ENCODE peak calls at places on chromosomes 2 and 18, in seven cellular contexts. A is thoracic aorta; I is endodermal cell; V is astrocyte; R is CD4-positive, CD25-positive, alpha-beta regulatory T cell; U is naive thymus-derived CD4-positive, alpha-beta T cell; L is A549. B is an unnamed sample.

GRCh38 chr2:209495855-209496585 is 72.2 kb downstream of the MAP2 start:
- DNase-seq in L (peak; percentile 60), R (no peak), V (peak; percentile 99), A (peak; percentile 11), I (no peak), U (no peak), B (no peak)

GRCh38 chr2:218127929-218128455 is 2.2 kb downstream of the CXCR2 start:
- DNase-seq in L (no peak), R (no peak), A (no peak), U (no peak), I (no peak), V (no peak), B (no peak)

GRCh38 chr2:168514692-168515091 is 58.6 kb downstream of the CERS6 start:
- DNase-seq in I (no peak), L (no peak), R (no peak), A (no peak), V (no peak), U (no peak), B (no peak)

GRCh38 chr18:56036673-56037072 is 448.7 kb upstream of the TCF4 start:
- DNase-seq in U (no peak), V (no peak), L (no peak), I (no peak), A (no peak), R (no peak), B (no peak)

GRCh38 chr2:84879595-84880394 is 1.1 kb downstream of the TRABD2A start:
- DNase-seq in A (no peak), V (no peak), R (no peak), I (peak; percentile 78), L (no peak), U (peak; percentile 42), B (peak; percentile 73)

GRCh38 chr18:65762556-65762955 is 11.7 kb downstream of the CDH7 start:
- DNase-seq in A (no peak), R (no peak), V (no peak), I (no peak), U (no peak), L (no peak), B (no peak)

GRCh38 chr18:45071959-45072358 is 391.3 kb downstream of the SETBP1 start:
- DNase-seq in V (no peak), U (no peak), A (no peak), I (no peak), R (no peak), L (no peak), B (no peak)

GRCh38 chr2:1854747-1855146 is 110.4 kb upstream of the PXDN start:
- DNase-seq in L (peak; percentile 55), I (peak; percentile 90), R (no peak), A (no peak), V (peak; percentile 50), U (no peak), B (no peak)

GRCh38 chr2:231934441-231935206 is 8.4 kb upstream of the NPPC start:
- DNase-seq in R (no peak), A (no peak), V (no peak), U (no peak), I (no peak), L (no peak), B (no peak)

GRCh38 chr2:106831241-106831640 is 54.7 kb downstream of the ST6GAL2 start:
- DNase-seq in I (no peak), U (no peak), A (no peak), L (no peak), V (no peak), R (no peak), B (no peak)

GRCh38 chr18:55349685-55350084 is 238.3 kb downstream of the TCF4 start:
- DNase-seq in R (no peak), V (no peak), A (no peak), L (no peak), U (no peak), I (no peak), B (no peak)

GRCh38 chr18:79740741-79741700 is 56.7 kb upstream of the KCNG2 start:
- DNase-seq in A (no peak), I (no peak), U (no peak), L (no peak), V (no peak), R (no peak), B (peak; percentile 52)

GRCh38 chr2:208006833-208007232 is 18.5 kb downstream of the PLEKHM3 start:
- DNase-seq in L (no peak), V (peak; percentile 74), A (no peak), R (no peak), I (no peak), U (no peak), B (no peak)

GRCh38 chr18:7567487-7568425 is 640 bp downstream of the PTPRM start:
- DNase-seq in A (no peak), R (no peak), V (peak; percentile 65), L (no peak), I (peak; percentile 89), U (peak; percentile 22), B (peak; percentile 87)

GRCh38 chr2:178829299-178829698 is 22.1 kb upstream of the TTN start:
- DNase-seq in A (no peak), U (no peak), R (no peak), V (peak; percentile 17), L (no peak), I (no peak), B (no peak)

GRCh38 chr2:235347691-235348090 is 146.2 kb upstream of the AGAP1 start:
- DNase-seq in A (no peak), L (peak; percentile 59), V (peak; percentile 93), R (no peak), U (no peak), I (no peak), B (no peak)

GRCh38 chr2:234343297-234343696 is 153.6 kb downstream of the ARL4C start:
- DNase-seq in R (no peak), V (no peak), U (no peak), L (no peak), A (no peak), I (no peak), B (no peak)

GRCh38 chr18:76522104-76522503 is 27.1 kb upstream of the ZNF516 start:
- DNase-seq in R (no peak), U (no peak), I (peak; percentile 76), V (no peak), A (no peak), L (no peak), B (peak; percentile 35)

GRCh38 chr2:1883476-1883875 is 139.2 kb upstream of the PXDN start:
- DNase-seq in V (no peak), U (no peak), A (no peak), L (no peak), I (no peak), R (no peak), B (no peak)

DNA sequence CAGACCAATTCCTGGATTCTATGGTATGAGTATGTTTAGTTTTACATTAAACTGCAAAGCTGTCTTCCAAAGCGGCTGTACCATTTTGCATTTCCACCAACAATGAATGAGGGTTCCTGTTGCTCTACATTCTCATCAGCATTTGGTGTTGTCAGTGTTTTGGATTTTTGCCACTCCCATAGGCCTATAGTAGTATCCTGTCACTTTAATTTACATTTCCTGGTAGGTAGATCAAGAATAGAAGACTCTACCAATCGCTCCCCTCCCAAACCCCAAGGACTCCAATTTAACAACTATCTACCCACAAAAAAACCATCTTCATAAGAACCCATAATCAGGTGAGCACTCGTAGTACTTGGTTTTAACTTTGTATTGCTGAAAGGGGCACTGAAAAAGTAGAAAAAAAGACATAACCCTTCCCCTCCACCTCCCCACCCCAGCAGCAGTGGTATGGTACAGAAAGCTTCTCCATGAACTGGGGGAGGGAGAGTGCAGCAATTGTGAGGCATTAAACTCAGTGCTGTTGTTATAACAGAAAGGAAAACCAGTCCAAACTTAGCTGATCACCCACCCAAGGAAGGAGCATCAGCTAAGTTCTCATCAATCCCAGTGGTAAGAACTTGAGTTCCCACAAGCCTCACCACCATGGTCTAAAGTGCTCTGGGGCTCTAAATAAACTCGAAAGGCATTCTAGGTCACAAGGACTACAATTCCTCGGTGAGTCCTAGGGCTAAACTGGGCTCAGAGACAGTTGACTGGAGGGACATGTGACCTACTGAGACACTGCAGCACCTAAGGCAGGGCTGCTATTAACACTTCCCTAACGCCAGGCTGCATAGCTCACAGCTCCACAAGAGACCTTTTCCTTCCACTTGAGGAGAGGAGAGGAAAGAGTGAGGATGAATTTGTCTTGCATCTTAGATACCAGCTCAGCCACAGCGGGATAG is 35.5 kb upstream of the CYTIP start:
- DNase-seq in L (no peak), V (no peak), A (no peak), U (no peak), I (no peak), R (no peak), B (no peak)
- H3K4me1 ChIP-seq in L (no peaks in the 10 kb centered on the region), V (peaks cover 5% of the 10 kb centered on the region), A (no peaks in the 10 kb centered on the region), U (peaks cover 25% of the 10 kb centered on the region), I (no peaks in the 10 kb centered on the region), R (no peaks in the 10 kb centered on the region), B (no peaks in the 10 kb centered on the region)

GRCh38 chr18:23575309-23575651 is 11.0 kb downstream of the NPC1 start:
- DNase-seq in V (no peak), A (no peak), U (no peak), R (no peak), L (no peak), I (no peak), B (no peak)
- H3K4me1 ChIP-seq in V (peaks cover 9% of the 10 kb centered on the region), A (peaks cover 34% of the 10 kb centered on the region), U (peaks cover 17% of the 10 kb centered on the region), R (peaks cover 56% of the 10 kb centered on the region), L (peaks cover 16% of the 10 kb centered on the region), I (no peaks in the 10 kb centered on the region), B (peaks cover 6% of the 10 kb centered on the region)

GRCh38 chr2:222576390-222577081 is 79.4 kb downstream of the FARSB start:
- DNase-seq in U (no peak), L (no peak), R (no peak), I (no peak), V (no peak), A (no peak), B (no peak)

GRCh38 chr2:222572264-222572721 is 83.6 kb downstream of the FARSB start:
- DNase-seq in L (no peak), U (no peak), V (no peak), I (no peak), R (no peak), A (no peak), B (no peak)

GRCh38 chr2:222572761-222573174 is 83.1 kb downstream of the FARSB start:
- DNase-seq in I (no peak), A (no peak), L (no peak), R (no peak), U (no peak), V (peak; percentile 66), B (no peak)

GRCh38 chr2:222577341-222577740 is 78.6 kb downstream of the FARSB start:
- DNase-seq in R (no peak), U (no peak), I (no peak), V (no peak), A (no peak), L (no peak), B (no peak)

GRCh38 chr2:222575618-222576017 is 80.3 kb downstream of the FARSB start:
- DNase-seq in I (no peak), U (no peak), V (no peak), L (no peak), R (no peak), A (no peak), B (no peak)
- H3K4me1 ChIP-seq in I (no peaks in the 10 kb centered on the region), U (no peaks in the 10 kb centered on the region), V (peaks cover 7% of the 10 kb centered on the region), L (peaks cover 18% of the 10 kb centered on the region), R (no peaks in the 10 kb centered on the region), A (peaks cover 15% of the 10 kb centered on the region), B (peaks cover 5% of the 10 kb centered on the region)

DNA sequence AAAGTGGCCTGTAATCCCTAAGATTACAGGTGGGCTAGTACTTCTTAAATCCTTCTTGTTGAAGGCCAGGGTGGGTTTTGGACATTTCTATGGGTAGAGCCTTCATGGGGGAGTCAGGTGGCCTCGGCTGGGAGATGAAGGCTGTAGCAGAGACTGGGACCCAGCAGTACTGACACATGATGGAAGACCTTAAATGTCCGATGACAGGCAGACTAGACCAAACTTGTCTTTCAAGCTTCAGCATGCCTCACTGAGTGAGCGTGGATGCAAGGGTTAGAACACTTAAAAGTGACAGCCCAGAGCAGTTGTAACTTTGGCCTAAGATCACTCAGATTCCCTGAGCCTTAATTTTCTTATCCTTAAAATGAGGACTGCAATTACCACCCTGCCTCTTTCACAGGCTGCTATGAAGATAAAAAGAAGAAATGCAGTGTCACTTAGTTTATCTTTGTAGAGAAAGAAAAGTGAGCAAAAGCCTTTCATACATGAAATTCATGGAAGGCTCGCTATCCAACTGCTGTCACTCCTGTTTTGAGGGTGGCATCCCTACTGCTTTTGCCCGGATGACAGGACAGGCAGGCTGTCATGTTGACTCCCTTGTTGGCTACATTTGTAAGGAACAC is 19.5 kb downstream of the PLEK start:
- DNase-seq in R (no peak), A (no peak), V (no peak), I (no peak), L (no peak), U (no peak), B (no peak)
- H3K4me1 ChIP-seq in R (peaks cover 43% of the 10 kb centered on the region), A (no peaks in the 10 kb centered on the region), V (no peaks in the 10 kb centered on the region), I (no peaks in the 10 kb centered on the region), L (no peaks in the 10 kb centered on the region), U (no peaks in the 10 kb centered on the region), B (no peaks in the 10 kb centered on the region)